ENCODE peak calls at places on chromosome 3, in seven cellular contexts. H is heart left ventricle; Q is MM.1S; D is esophagus muscularis mucosa; R is HCT116; W is aorta; O is CD8-positive, alpha-beta T cell. Y is an unnamed sample.

GRCh38 chr3:41683666-41684350 is 278.1 kb downstream of the ULK4 start:
- DNase-seq in H (no peak), Q (no peak), D (no peak), R (no peak), W (no peak), O (no peak), Y (no peak)

GRCh38 chr3:119597548-119598288 is at the start of gene PLA1A:
- DNase-seq in H (no peak), Q (no peak), D (no peak), R (no peak), W (no peak), O (no peak), Y (no peak)

GRCh38 chr3:63809607-63810006 is 9.5 kb upstream of the C3orf49 start:
- DNase-seq in H (no peak), Q (no peak), D (no peak), R (no peak), W (no peak), O (no peak), Y (no peak)

GRCh38 chr3:133836497-133837158 is 31.0 kb downstream of the SRPRB start:
- DNase-seq in H (no peak), Q (no peak), D (no peak), R (no peak), W (no peak), O (no peak), Y (no peak)

GRCh38 chr3:196563721-196564225 is 4.6 kb downstream of the WDR53 start:
- DNase-seq in H (no peak), Q (peak), D (no peak), R (peak), W (no peak), O (no peak), Y (peak)

GRCh38 chr3:187454416-187454815 is 86.2 kb downstream of the RTP4 start:
- DNase-seq in H (no peak), Q (no peak), D (peak), R (no peak), W (no peak), O (no peak), Y (no peak)

GRCh38 chr3:152267831-152268500 is 763 bp upstream of the MBNL1 start:
- DNase-seq in H (no peak), Q (no peak), D (no peak), R (no peak), W (no peak), O (no peak), Y (no peak)

GRCh38 chr3:53778154-53778553 is 68.1 kb downstream of the CHDH start:
- DNase-seq in H (no peak), Q (no peak), D (no peak), R (no peak), W (no peak), O (no peak), Y (no peak)

GRCh38 chr3:63030666-63031065 is 155.4 kb upstream of the CADPS start:
- DNase-seq in H (no peak), Q (no peak), D (no peak), R (no peak), W (no peak), O (no peak), Y (no peak)

GRCh38 chr3:151873433-151873832 is at the start of gene SUCNR1:
- DNase-seq in H (no peak), Q (no peak), D (no peak), R (no peak), W (no peak), O (no peak), Y (no peak)

GRCh38 chr3:40800343-40800742 is 275.6 kb downstream of the ZNF621 start:
- DNase-seq in H (peak), Q (no peak), D (peak), R (peak), W (no peak), O (no peak), Y (no peak)

GRCh38 chr3:50650018-50650417 is 24.7 kb upstream of the DOCK3 start:
- DNase-seq in H (no peak), Q (no peak), D (no peak), R (no peak), W (no peak), O (no peak), Y (no peak)

GRCh38 chr3:63878394-63879089 is 14.9 kb downstream of the ATXN7 start:
- DNase-seq in H (no peak), Q (peak), D (no peak), R (no peak), W (no peak), O (no peak), Y (no peak)

GRCh38 chr3:186138272-186138981 is 29.5 kb upstream of the ETV5 start:
- DNase-seq in H (peak), Q (no peak), D (no peak), R (no peak), W (no peak), O (no peak), Y (no peak)

GRCh38 chr3:124985358-124985757 is 50.8 kb upstream of the MUC13 start:
- DNase-seq in H (no peak), Q (no peak), D (no peak), R (peak), W (no peak), O (no peak), Y (no peak)

DNA sequence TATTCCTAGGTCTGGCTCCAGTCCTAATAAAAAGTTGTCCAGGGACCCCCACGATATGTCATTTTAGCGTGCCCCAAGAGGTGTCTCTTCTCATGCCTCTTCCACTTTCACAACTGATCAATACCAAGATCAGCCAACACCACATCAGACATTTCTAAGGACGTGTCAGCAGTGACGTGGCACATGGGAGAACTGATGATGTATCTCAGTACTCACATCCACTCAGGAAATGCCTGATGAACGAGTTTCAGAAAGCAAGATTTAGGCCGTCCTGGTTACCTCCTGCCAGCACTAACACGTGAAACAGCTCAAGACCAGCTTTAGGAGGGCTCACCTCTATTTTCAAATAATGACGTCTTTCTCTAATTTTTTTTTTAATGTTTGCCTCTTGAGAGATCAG is 19.6 kb downstream of the VGLL4 start:
- DNase-seq in H (no peak), Q (no peak), D (no peak), R (no peak), W (no peak), O (no peak), Y (peak)
- H3K4me3 ChIP-seq in H (no peak), Q (no peak), D (no peak), R (no peak), W (no peak), O (no peak), Y (no peak)

GRCh38 chr3:61194892-61195538 is 56.2 kb downstream of the FHIT start:
- DNase-seq in H (no peak), Q (no peak), D (no peak), R (no peak), W (no peak), O (no peak), Y (no peak)
- H3K27ac ChIP-seq in H (no peak), Q (no peak), D (no peak), R (no peak), W (no peak), O (no peak), Y (no peak)

GRCh38 chr3:5092018-5092417 is 30.1 kb upstream of the ARL8B start:
- DNase-seq in H (no peak), Q (no peak), D (no peak), R (no peak), W (no peak), O (no peak), Y (no peak)

GRCh38 chr3:5093786-5094185 is 28.3 kb upstream of the ARL8B start:
- DNase-seq in H (no peak), Q (no peak), D (no peak), R (no peak), W (no peak), O (no peak), Y (no peak)

GRCh38 chr3:5098346-5098745 is 23.7 kb upstream of the ARL8B start:
- DNase-seq in H (no peak), Q (no peak), D (no peak), R (no peak), W (no peak), O (no peak), Y (no peak)

GRCh38 chr3:5095879-5096278 is 26.2 kb upstream of the ARL8B start:
- DNase-seq in H (peak), Q (no peak), D (no peak), R (no peak), W (no peak), O (no peak), Y (no peak)

DNA sequence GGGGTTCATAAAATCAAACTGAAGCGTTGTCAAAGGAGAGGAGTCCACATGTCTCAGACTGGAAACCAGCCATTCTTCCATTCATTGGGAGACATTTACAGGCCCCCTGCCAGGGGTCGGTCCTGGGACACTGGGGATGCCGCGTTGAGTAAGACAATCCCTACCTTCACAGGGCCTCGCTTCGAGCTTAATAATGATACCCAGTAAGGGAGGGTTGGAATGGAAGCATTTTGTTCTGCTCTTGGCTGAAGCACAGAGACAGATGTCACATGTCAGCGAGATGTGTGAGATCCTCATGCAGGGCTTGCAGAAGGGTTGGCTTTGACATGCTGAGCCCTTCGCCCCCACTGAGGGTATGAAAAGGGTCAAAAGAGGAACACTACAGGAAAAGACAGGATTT is 25.7 kb upstream of the ARL8B start:
- DNase-seq in H (no peak), Q (no peak), D (no peak), R (no peak), W (no peak), O (no peak), Y (no peak)
- H3K4me3 ChIP-seq in H (peak), Q (no peak), D (peak), R (no peak), W (no peak), O (no peak), Y (no peak)

GRCh38 chr3:178019645-178020044 is 516.6 kb upstream of the KCNMB2 start:
- DNase-seq in H (no peak), Q (no peak), D (no peak), R (no peak), W (no peak), O (no peak), Y (no peak)

GRCh38 chr3:178022599-178022998 is 513.6 kb upstream of the KCNMB2 start:
- DNase-seq in H (no peak), Q (no peak), D (no peak), R (peak), W (no peak), O (no peak), Y (no peak)
- H3K27ac ChIP-seq in H (no peak), Q (no peak), D (no peak), R (no peak), W (no peak), O (no peak), Y (no peak)